ENCODE peak calls at places on chromosome 9, in seven cellular contexts. One of them, this sample, is unnamed.

GRCh38 chr9:82490019-82490499 is 501.5 kb downstream of the SPATA31D1 start:
- DNase-seq in vagina: no peak
- DNase-seq in tibial nerve: no peak
- DNase-seq in mammary epithelial cell: peak; percentile 96
- DNase-seq in OCI-LY7: no peak
- DNase-seq in left lung: no peak
- DNase-seq in Panc1: no peak
- DNase-seq in this sample: no peak

GRCh38 chr9:89619019-89619418 is 14.2 kb downstream of the GADD45G start:
- DNase-seq in vagina: no peak
- DNase-seq in tibial nerve: no peak
- DNase-seq in mammary epithelial cell: no peak
- DNase-seq in OCI-LY7: no peak
- DNase-seq in left lung: no peak
- DNase-seq in Panc1: no peak
- DNase-seq in this sample: no peak

GRCh38 chr9:129351642-129352151 is 173.6 kb upstream of the IER5L start:
- DNase-seq in vagina: no peak
- DNase-seq in tibial nerve: no peak
- DNase-seq in mammary epithelial cell: no peak
- DNase-seq in OCI-LY7: no peak
- DNase-seq in left lung: peak; percentile 49
- DNase-seq in Panc1: no peak
- DNase-seq in this sample: no peak

GRCh38 chr9:2494571-2494970 is 127.0 kb upstream of the VLDLR start:
- DNase-seq in vagina: no peak
- DNase-seq in tibial nerve: no peak
- DNase-seq in mammary epithelial cell: peak; percentile 33
- DNase-seq in OCI-LY7: no peak
- DNase-seq in left lung: no peak
- DNase-seq in Panc1: no peak
- DNase-seq in this sample: no peak

GRCh38 chr9:134825025-134825424 is 55.6 kb upstream of the FCN2 start:
- DNase-seq in vagina: no peak
- DNase-seq in tibial nerve: no peak
- DNase-seq in mammary epithelial cell: no peak
- DNase-seq in OCI-LY7: no peak
- DNase-seq in left lung: no peak
- DNase-seq in Panc1: no peak
- DNase-seq in this sample: no peak

GRCh38 chr9:21334603-21334968 is 618 bp downstream of the KLHL9 start:
- DNase-seq in vagina: no peak
- DNase-seq in tibial nerve: no peak
- DNase-seq in mammary epithelial cell: no peak
- DNase-seq in OCI-LY7: no peak
- DNase-seq in left lung: no peak
- DNase-seq in Panc1: no peak
- DNase-seq in this sample: no peak

GRCh38 chr9:19517202-19517942 is 108.6 kb downstream of the ACER2 start:
- DNase-seq in vagina: no peak
- DNase-seq in tibial nerve: no peak
- DNase-seq in mammary epithelial cell: peak; percentile 12
- DNase-seq in OCI-LY7: peak; percentile 2
- DNase-seq in left lung: no peak
- DNase-seq in Panc1: peak; percentile 7
- DNase-seq in this sample: no peak

GRCh38 chr9:89497181-89497963 is 541 bp downstream of the SEMA4D start:
- DNase-seq in vagina: no peak
- DNase-seq in tibial nerve: no peak
- DNase-seq in mammary epithelial cell: no peak
- DNase-seq in OCI-LY7: peak; percentile 64
- DNase-seq in left lung: peak; percentile 48
- DNase-seq in Panc1: no peak
- DNase-seq in this sample: no peak

GRCh38 chr9:27726244-27727141 is 153.2 kb upstream of the C9orf72 start:
- DNase-seq in vagina: no peak
- DNase-seq in tibial nerve: no peak
- DNase-seq in mammary epithelial cell: peak; percentile 60
- DNase-seq in OCI-LY7: peak; percentile 53
- DNase-seq in left lung: peak; percentile 47
- DNase-seq in Panc1: peak; percentile 25
- DNase-seq in this sample: no peak

GRCh38 chr9:98839724-98840123 is 32.3 kb downstream of the GALNT12 start:
- DNase-seq in vagina: no peak
- DNase-seq in tibial nerve: no peak
- DNase-seq in mammary epithelial cell: no peak
- DNase-seq in OCI-LY7: no peak
- DNase-seq in left lung: no peak
- DNase-seq in Panc1: no peak
- DNase-seq in this sample: no peak

GRCh38 chr9:136587944-136588662 is 42.3 kb upstream of the NOTCH1 start:
- DNase-seq in vagina: no peak
- DNase-seq in tibial nerve: no peak
- DNase-seq in mammary epithelial cell: no peak
- DNase-seq in OCI-LY7: peak; percentile 68
- DNase-seq in left lung: no peak
- DNase-seq in Panc1: no peak
- DNase-seq in this sample: no peak

GRCh38 chr9:106834888-106835287 is 28.1 kb upstream of the ZNF462 start:
- DNase-seq in vagina: no peak
- DNase-seq in tibial nerve: no peak
- DNase-seq in mammary epithelial cell: no peak
- DNase-seq in OCI-LY7: no peak
- DNase-seq in left lung: no peak
- DNase-seq in Panc1: no peak
- DNase-seq in this sample: no peak

GRCh38 chr9:20208951-20209350 is 413.3 kb downstream of the MLLT3 start:
- DNase-seq in vagina: no peak
- DNase-seq in tibial nerve: no peak
- DNase-seq in mammary epithelial cell: no peak
- DNase-seq in OCI-LY7: no peak
- DNase-seq in left lung: no peak
- DNase-seq in Panc1: no peak
- DNase-seq in this sample: no peak

GRCh38 chr9:38284768-38285080 is 107.8 kb upstream of the ALDH1B1 start:
- DNase-seq in vagina: no peak
- DNase-seq in tibial nerve: no peak
- DNase-seq in mammary epithelial cell: no peak
- DNase-seq in OCI-LY7: no peak
- DNase-seq in left lung: no peak
- DNase-seq in Panc1: no peak
- DNase-seq in this sample: no peak

GRCh38 chr9:83062011-83062652 is 810 bp downstream of the RASEF start:
- DNase-seq in vagina: no peak
- DNase-seq in tibial nerve: no peak
- DNase-seq in mammary epithelial cell: peak; percentile 67
- DNase-seq in OCI-LY7: no peak
- DNase-seq in left lung: peak; percentile 46
- DNase-seq in Panc1: no peak
- DNase-seq in this sample: peak; percentile 84

GRCh38 chr9:136881691-136882108 is 4.6 kb upstream of the TRAF2 start:
- DNase-seq in vagina: no peak
- DNase-seq in tibial nerve: no peak
- DNase-seq in mammary epithelial cell: peak; percentile 19
- DNase-seq in OCI-LY7: peak; percentile 27
- DNase-seq in left lung: no peak
- DNase-seq in Panc1: no peak
- DNase-seq in this sample: no peak

GRCh38 chr9:125701351-125701750 is 5.7 kb downstream of the MAPKAP1 start:
- DNase-seq in vagina: no peak
- DNase-seq in tibial nerve: no peak
- DNase-seq in mammary epithelial cell: peak; percentile 81
- DNase-seq in OCI-LY7: no peak
- DNase-seq in left lung: no peak
- DNase-seq in Panc1: peak; percentile 7
- DNase-seq in this sample: no peak
- H3K4me1 ChIP-seq in vagina: peaks cover 28% of the 10 kb centered on the region
- H3K4me1 ChIP-seq in tibial nerve: peaks cover 6% of the 10 kb centered on the region
- H3K4me1 ChIP-seq in mammary epithelial cell: peaks cover 21% of the 10 kb centered on the region
- H3K4me1 ChIP-seq in OCI-LY7: peaks cover 13% of the 10 kb centered on the region
- H3K4me1 ChIP-seq in left lung: peaks cover 15% of the 10 kb centered on the region
- H3K4me1 ChIP-seq in Panc1: peaks cover 7% of the 10 kb centered on the region
- H3K4me1 ChIP-seq in this sample: peaks cover 7% of the 10 kb centered on the region

GRCh38 chr9:132744881-132745761 is 74.9 kb downstream of the GTF3C4 start:
- DNase-seq in vagina: no peak
- DNase-seq in tibial nerve: no peak
- DNase-seq in mammary epithelial cell: no peak
- DNase-seq in OCI-LY7: no peak
- DNase-seq in left lung: peak; percentile 18
- DNase-seq in Panc1: no peak
- DNase-seq in this sample: peak; percentile 28
- H3K4me3 ChIP-seq in vagina: no peak overlapping the region
- H3K4me3 ChIP-seq in tibial nerve: no peak overlapping the region
- H3K4me3 ChIP-seq in mammary epithelial cell: no peak overlapping the region
- H3K4me3 ChIP-seq in OCI-LY7: no peak overlapping the region
- H3K4me3 ChIP-seq in left lung: no peak overlapping the region
- H3K4me3 ChIP-seq in Panc1: no peak overlapping the region
- H3K4me3 ChIP-seq in this sample: no peak overlapping the region

GRCh38 chr9:87500491-87500890 is 2.8 kb downstream of the DAPK1 start:
- DNase-seq in vagina: no peak
- DNase-seq in tibial nerve: no peak
- DNase-seq in mammary epithelial cell: no peak
- DNase-seq in OCI-LY7: no peak
- DNase-seq in left lung: no peak
- DNase-seq in Panc1: no peak
- DNase-seq in this sample: no peak
- H3K4me1 ChIP-seq in vagina: peaks cover 26% of the 10 kb centered on the region
- H3K4me1 ChIP-seq in tibial nerve: no peaks in the 10 kb centered on the region
- H3K4me1 ChIP-seq in mammary epithelial cell: peaks cover 13% of the 10 kb centered on the region
- H3K4me1 ChIP-seq in OCI-LY7: no peaks in the 10 kb centered on the region
- H3K4me1 ChIP-seq in left lung: peaks cover 71% of the 10 kb centered on the region
- H3K4me1 ChIP-seq in Panc1: no peaks in the 10 kb centered on the region
- H3K4me1 ChIP-seq in this sample: peaks cover 47% of the 10 kb centered on the region

DNA sequence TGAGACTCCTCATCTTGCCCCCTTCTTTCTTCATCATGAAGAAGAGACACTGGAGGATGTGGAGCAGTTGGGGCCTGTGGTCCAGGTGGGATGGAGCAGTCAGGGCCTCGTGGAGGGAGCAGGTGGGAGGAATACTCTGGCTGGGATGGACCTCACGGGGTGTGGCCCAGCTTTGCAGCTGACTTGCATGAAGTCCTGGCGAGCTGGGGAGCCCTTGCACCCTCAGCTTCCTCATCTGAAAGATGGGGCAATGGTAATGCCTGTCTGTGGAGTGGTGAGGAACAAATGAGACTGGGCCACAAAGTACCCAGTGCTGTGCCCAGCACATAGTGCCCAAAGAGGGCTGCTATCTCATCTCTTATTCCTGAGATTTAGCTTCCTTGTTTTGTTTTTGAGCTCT is 91.5 kb downstream of the DAB2IP start:
- DNase-seq in vagina: no peak
- DNase-seq in tibial nerve: no peak
- DNase-seq in mammary epithelial cell: no peak
- DNase-seq in OCI-LY7: no peak
- DNase-seq in left lung: no peak
- DNase-seq in Panc1: no peak
- DNase-seq in this sample: no peak
- H3K4me3 ChIP-seq in vagina: peak overlapping the region; percentile 52
- H3K4me3 ChIP-seq in tibial nerve: peak overlapping the region; percentile 38
- H3K4me3 ChIP-seq in mammary epithelial cell: no peak overlapping the region
- H3K4me3 ChIP-seq in OCI-LY7: no peak overlapping the region
- H3K4me3 ChIP-seq in left lung: no peak overlapping the region
- H3K4me3 ChIP-seq in Panc1: peak overlapping the region; percentile 53
- H3K4me3 ChIP-seq in this sample: peak overlapping the region; percentile 48

DNA sequence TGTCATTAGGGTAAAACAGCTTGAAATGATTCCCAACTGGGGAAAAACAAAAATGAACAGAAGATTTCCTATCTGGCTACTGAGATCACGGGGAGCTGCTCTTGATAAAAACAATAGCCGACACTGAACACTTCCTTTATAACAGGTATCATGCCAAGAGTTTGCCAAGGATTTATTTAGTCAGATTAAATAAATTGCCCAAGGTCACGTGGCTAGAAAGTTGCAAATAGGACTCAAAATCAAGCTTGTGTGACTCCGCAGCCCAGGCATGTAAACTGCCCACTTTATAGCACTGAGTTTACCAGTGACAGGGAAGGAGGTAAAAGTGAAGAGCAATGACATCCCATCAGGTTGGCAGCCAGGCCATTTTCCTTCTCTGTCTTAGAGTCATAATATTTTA is 120.7 kb upstream of the ZNF618 start:
- DNase-seq in vagina: no peak
- DNase-seq in tibial nerve: no peak
- DNase-seq in mammary epithelial cell: no peak
- DNase-seq in OCI-LY7: no peak
- DNase-seq in left lung: no peak
- DNase-seq in Panc1: no peak
- DNase-seq in this sample: no peak
- H3K4me1 ChIP-seq in vagina: no peaks in the 10 kb centered on the region
- H3K4me1 ChIP-seq in tibial nerve: no peaks in the 10 kb centered on the region
- H3K4me1 ChIP-seq in mammary epithelial cell: no peaks in the 10 kb centered on the region
- H3K4me1 ChIP-seq in OCI-LY7: no peaks in the 10 kb centered on the region
- H3K4me1 ChIP-seq in left lung: no peaks in the 10 kb centered on the region
- H3K4me1 ChIP-seq in Panc1: no peaks in the 10 kb centered on the region
- H3K4me1 ChIP-seq in this sample: no peaks in the 10 kb centered on the region

GRCh38 chr9:91420471-91421021 is 3.1 kb downstream of the NFIL3 start:
- DNase-seq in vagina: no peak
- DNase-seq in tibial nerve: no peak
- DNase-seq in mammary epithelial cell: no peak
- DNase-seq in OCI-LY7: no peak
- DNase-seq in left lung: no peak
- DNase-seq in Panc1: no peak
- DNase-seq in this sample: no peak
- H3K4me3 ChIP-seq in vagina: peak overlapping the region; percentile 72
- H3K4me3 ChIP-seq in tibial nerve: peak overlapping the region; percentile 64
- H3K4me3 ChIP-seq in mammary epithelial cell: no peak overlapping the region
- H3K4me3 ChIP-seq in OCI-LY7: no peak overlapping the region
- H3K4me3 ChIP-seq in left lung: peak overlapping the region; percentile 74
- H3K4me3 ChIP-seq in Panc1: peak overlapping the region; percentile 82
- H3K4me3 ChIP-seq in this sample: peak overlapping the region; percentile 71